ENCODE peak calls at places on chromosomes 11 and 22, in four cellular contexts. Q, H, C and G are unnamed samples.

GRCh38 chr11:45259607-45260006 is 26.5 kb downstream of the SYT13 start:
- DNase-seq in Q (no peak), H (no peak), C (peak), G (no peak)

GRCh38 chr11:100563541-100564280 is 123.4 kb upstream of the ARHGAP42 start:
- DNase-seq in Q (no peak), H (no peak), C (no peak), G (no peak)

GRCh38 chr11:79314906-79315689 is 125.7 kb downstream of the TENM4 start:
- DNase-seq in Q (peak), H (peak), C (no peak), G (peak)

GRCh38 chr22:39712938-39713525 is 142.5 kb downstream of the CACNA1I start:
- DNase-seq in Q (peak), H (no peak), C (peak), G (no peak)

GRCh38 chr11:6249822-6250555 is 9.6 kb upstream of the CCKBR start:
- DNase-seq in Q (no peak), H (peak), C (peak), G (no peak)

GRCh38 chr11:45929486-45930030 is 7.1 kb downstream of the LARGE2 start:
- DNase-seq in Q (no peak), H (no peak), C (no peak), G (no peak)

GRCh38 chr11:85661972-85662664 is 2.8 kb downstream of the CREBZF start:
- DNase-seq in Q (no peak), H (peak), C (no peak), G (no peak)

GRCh38 chr11:104713366-104713765 is 184.9 kb downstream of the CASP12 start:
- DNase-seq in Q (no peak), H (peak), C (no peak), G (no peak)

GRCh38 chr22:29306830-29307657 is 594 bp downstream of the GAS2L1 start:
- DNase-seq in Q (peak), H (peak), C (peak), G (peak)

GRCh38 chr22:45859231-45860161 is 117.5 kb downstream of the WNT7B start:
- DNase-seq in Q (no peak), H (no peak), C (no peak), G (no peak)

GRCh38 chr11:7484645-7485044 is 661 bp upstream of the OLFML1 start:
- DNase-seq in Q (no peak), H (no peak), C (no peak), G (no peak)

GRCh38 chr11:129204439-129204838 is 12.3 kb upstream of the ARHGAP32 start:
- DNase-seq in Q (no peak), H (no peak), C (no peak), G (no peak)

GRCh38 chr11:84549221-84549620 is 1077.9 kb downstream of the DLG2 start:
- DNase-seq in Q (no peak), H (no peak), C (peak), G (no peak)

GRCh38 chr11:118434553-118435232 is 1.6 kb upstream of the KMT2A start:
- DNase-seq in Q (peak), H (peak), C (peak), G (peak)

GRCh38 chr11:79428406-79428805 is 12.4 kb downstream of the TENM4 start:
- DNase-seq in Q (no peak), H (peak), C (no peak), G (no peak)

GRCh38 chr11:67301313-67301921 is 1.9 kb upstream of the SSH3 start:
- DNase-seq in Q (no peak), H (no peak), C (no peak), G (no peak)

GRCh38 chr11:100841711-100842407 is 154.8 kb downstream of the ARHGAP42 start:
- DNase-seq in Q (no peak), H (no peak), C (no peak), G (no peak)

GRCh38 chr11:45145421-45146071 is 893 bp upstream of the PRDM11 start:
- DNase-seq in Q (peak), H (peak), C (peak), G (peak)

GRCh38 chr22:46023558-46023981 is 46.6 kb upstream of the WNT7B start:
- DNase-seq in Q (no peak), H (peak), C (peak), G (no peak)

GRCh38 chr22:41445171-41446056 is 1.2 kb downstream of the TOB2 start:
- DNase-seq in Q (peak), H (no peak), C (peak), G (peak)

GRCh38 chr22:38353142-38353629 is 36.0 kb upstream of the CSNK1E start:
- DNase-seq in Q (peak), H (peak), C (peak), G (peak)

GRCh38 chr11:21110378-21110777 is 441.0 kb downstream of the NELL1 start:
- DNase-seq in Q (no peak), H (no peak), C (no peak), G (no peak)

DNA sequence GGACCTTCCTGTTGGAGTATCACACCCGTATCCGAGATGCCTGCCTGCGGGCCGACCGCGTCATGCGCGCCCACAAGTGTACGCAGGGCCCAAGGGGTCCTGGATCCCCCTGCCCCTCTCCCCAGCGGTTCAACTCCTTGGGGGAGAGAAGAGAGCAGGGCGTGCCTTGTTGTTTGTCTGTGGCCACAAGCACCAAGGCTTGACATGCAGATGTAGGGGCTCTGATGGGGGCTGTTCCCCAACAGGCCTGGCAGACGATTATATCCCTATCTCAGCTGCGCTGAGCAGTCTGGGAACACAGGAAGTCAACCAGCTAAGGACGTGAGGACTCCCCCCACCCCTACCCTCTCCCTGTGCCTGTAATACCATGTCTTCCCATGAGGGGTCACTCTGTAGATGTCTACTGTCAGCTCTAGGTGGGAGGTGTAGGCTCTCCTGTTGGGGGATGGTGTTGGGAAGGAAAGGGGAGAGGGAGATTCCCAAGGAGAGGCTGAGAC is 6.8 kb downstream of the CFL1 start:
- DNase-seq in Q (peak), H (no peak), C (no peak), G (no peak)
- TF ChIP-seq CTCF in Q (peak), H (peak), C (peak), G (peak)

DNA sequence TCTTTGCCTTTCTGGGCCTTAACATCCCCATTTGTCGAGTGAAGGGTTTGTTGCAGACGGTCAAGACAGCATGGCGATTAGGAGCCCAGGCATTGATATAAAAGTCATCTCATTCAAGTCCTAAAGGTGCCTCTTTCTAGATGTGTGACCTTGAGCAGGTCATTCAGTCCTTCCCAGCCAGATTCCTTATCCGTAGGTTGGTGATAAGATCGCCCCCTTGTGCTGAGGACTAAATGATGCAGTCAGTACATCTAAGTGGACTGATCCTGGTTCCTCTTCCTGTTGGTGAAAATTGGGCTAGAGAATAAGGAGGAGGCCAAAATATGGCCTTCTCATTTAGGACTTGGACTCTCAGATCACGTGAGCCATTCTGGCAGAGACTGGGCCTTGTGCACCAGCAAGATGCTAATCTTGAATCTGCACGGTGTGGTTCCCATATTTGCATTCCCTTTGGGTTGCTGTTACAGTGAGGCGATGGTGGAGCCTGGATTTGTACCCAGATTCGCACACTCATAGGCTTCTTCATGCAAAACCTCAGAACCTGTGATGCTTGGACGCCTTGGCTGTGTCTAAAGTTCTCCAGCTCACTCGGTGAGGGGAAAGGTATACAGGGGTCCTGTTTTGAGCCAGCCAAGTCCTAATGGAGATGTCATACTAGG is 156.8 kb downstream of the MYO18B start:
- DNase-seq in Q (peak), H (no peak), C (no peak), G (no peak)
- TF ChIP-seq CTCF in Q (peak), H (no peak), C (no peak), G (peak)

GRCh38 chr11:92861641-92862040 is 107.8 kb upstream of the MTNR1B start:
- DNase-seq in Q (peak), H (peak), C (no peak), G (no peak)
- TF ChIP-seq CTCF in Q (peak), H (no peak), C (no peak), G (peak)

DNA sequence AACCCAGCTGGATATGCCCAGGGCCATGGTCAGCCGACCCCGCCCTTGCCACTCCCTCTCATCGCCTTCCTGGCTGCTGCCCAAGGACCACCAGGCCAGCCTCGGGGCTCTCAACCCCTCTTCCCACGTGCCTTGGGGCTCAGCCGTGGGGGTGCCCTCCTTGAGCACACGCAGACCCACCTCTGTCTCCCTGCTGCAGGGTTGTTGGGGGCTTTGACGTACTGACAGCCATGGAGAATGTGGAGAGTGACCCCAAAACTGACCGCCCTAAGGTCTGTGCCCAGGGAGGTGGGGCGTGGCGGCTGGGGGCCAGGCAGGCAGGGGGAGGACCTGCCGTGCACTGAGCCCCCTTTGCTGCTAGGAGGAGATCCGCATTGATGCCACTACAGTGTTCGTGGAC is 28.6 kb downstream of the PPIL2 start:
- DNase-seq in Q (no peak), H (no peak), C (no peak), G (no peak)
- TF ChIP-seq CTCF in Q (no peak), H (no peak), C (no peak), G (no peak)

GRCh38 chr11:18196532-18196931 is 23.9 kb downstream of the MRGPRX4 start:
- DNase-seq in Q (no peak), H (no peak), C (no peak), G (no peak)

GRCh38 chr11:18191376-18191775 is 18.7 kb downstream of the MRGPRX4 start:
- DNase-seq in Q (peak), H (no peak), C (no peak), G (no peak)

GRCh38 chr11:18188796-18189195 is 16.2 kb downstream of the MRGPRX4 start:
- DNase-seq in Q (no peak), H (no peak), C (no peak), G (no peak)

DNA sequence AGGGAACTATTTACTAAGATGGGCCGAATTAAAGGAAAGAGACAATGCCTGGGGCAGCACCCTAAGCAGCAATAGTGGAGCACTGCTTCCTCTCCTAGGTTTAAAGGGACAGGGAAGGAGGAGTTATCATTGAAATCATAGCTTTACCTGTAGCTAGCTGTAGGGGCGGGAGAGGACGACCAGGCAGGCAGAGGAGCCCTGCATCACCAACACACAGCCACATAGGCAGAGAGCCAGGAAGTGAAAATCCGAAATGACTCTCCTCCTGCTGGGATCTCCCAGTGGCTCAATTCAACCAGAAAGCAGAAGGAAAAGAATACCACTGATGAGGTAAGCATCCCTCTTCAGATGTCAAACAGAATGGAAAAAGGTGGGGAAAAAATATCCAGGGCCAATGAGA is 20.4 kb downstream of the MRGPRX4 start:
- DNase-seq in Q (peak), H (no peak), C (no peak), G (no peak)
- TF ChIP-seq CTCF in Q (no peak), H (no peak), C (no peak), G (no peak)